ENCODE peak calls at places on chromosomes 1 and 21, in ten cellular contexts. One of them, this sample, is unnamed.

GRCh38 chr1:168499094-168500049 is 44.4 kb downstream of the XCL2 start:
- DNase-seq in IMR-90: peak; percentile 33
- DNase-seq in central memory CD4-positive, alpha-beta T cell: no peak
- DNase-seq in NCI-H460: no peak
- DNase-seq in Right ventricle myocardium superior: no peak
- DNase-seq in CD8-positive, alpha-beta memory T cell: no peak
- DNase-seq in KBM-7: no peak
- DNase-seq in GM23338: no peak
- DNase-seq in endothelial cell: no peak
- DNase-seq in testis: no peak
- DNase-seq in this sample: no peak

GRCh38 chr1:36696261-36696940 is 213.7 kb upstream of the CSF3R start:
- DNase-seq in IMR-90: no peak
- DNase-seq in central memory CD4-positive, alpha-beta T cell: no peak
- DNase-seq in NCI-H460: no peak
- DNase-seq in Right ventricle myocardium superior: no peak
- DNase-seq in CD8-positive, alpha-beta memory T cell: no peak
- DNase-seq in KBM-7: no peak
- DNase-seq in GM23338: no peak
- DNase-seq in endothelial cell: no peak
- DNase-seq in testis: no peak
- DNase-seq in this sample: peak; percentile 6

GRCh38 chr21:32406405-32406804 is 6.1 kb upstream of the EVA1C start:
- DNase-seq in IMR-90: no peak
- DNase-seq in central memory CD4-positive, alpha-beta T cell: no peak
- DNase-seq in NCI-H460: no peak
- DNase-seq in Right ventricle myocardium superior: no peak
- DNase-seq in CD8-positive, alpha-beta memory T cell: no peak
- DNase-seq in KBM-7: no peak
- DNase-seq in GM23338: no peak
- DNase-seq in endothelial cell: no peak
- DNase-seq in testis: no peak
- DNase-seq in this sample: no peak

GRCh38 chr1:31505884-31506497 is 70.3 kb upstream of the TINAGL1 start:
- DNase-seq in IMR-90: peak; percentile 84
- DNase-seq in central memory CD4-positive, alpha-beta T cell: no peak
- DNase-seq in NCI-H460: no peak
- DNase-seq in Right ventricle myocardium superior: no peak
- DNase-seq in CD8-positive, alpha-beta memory T cell: no peak
- DNase-seq in KBM-7: peak; percentile 93
- DNase-seq in GM23338: no peak
- DNase-seq in endothelial cell: no peak
- DNase-seq in testis: no peak
- DNase-seq in this sample: no peak

GRCh38 chr1:5348732-5349465 is 643.3 kb downstream of the NPHP4 start:
- DNase-seq in IMR-90: no peak
- DNase-seq in central memory CD4-positive, alpha-beta T cell: peak; percentile 26
- DNase-seq in NCI-H460: no peak
- DNase-seq in Right ventricle myocardium superior: no peak
- DNase-seq in CD8-positive, alpha-beta memory T cell: peak; percentile 41
- DNase-seq in KBM-7: no peak
- DNase-seq in GM23338: no peak
- DNase-seq in endothelial cell: no peak
- DNase-seq in testis: peak; percentile 15
- DNase-seq in this sample: no peak

GRCh38 chr1:201330541-201330940 is 46.9 kb downstream of the TNNT2 start:
- DNase-seq in IMR-90: no peak
- DNase-seq in central memory CD4-positive, alpha-beta T cell: no peak
- DNase-seq in NCI-H460: no peak
- DNase-seq in Right ventricle myocardium superior: no peak
- DNase-seq in CD8-positive, alpha-beta memory T cell: no peak
- DNase-seq in KBM-7: no peak
- DNase-seq in GM23338: no peak
- DNase-seq in endothelial cell: no peak
- DNase-seq in testis: no peak
- DNase-seq in this sample: no peak

GRCh38 chr1:170494369-170494768 is 37.6 kb upstream of the GORAB start:
- DNase-seq in IMR-90: peak; percentile 45
- DNase-seq in central memory CD4-positive, alpha-beta T cell: no peak
- DNase-seq in NCI-H460: no peak
- DNase-seq in Right ventricle myocardium superior: no peak
- DNase-seq in CD8-positive, alpha-beta memory T cell: no peak
- DNase-seq in KBM-7: peak; percentile 88
- DNase-seq in GM23338: peak; percentile 31
- DNase-seq in endothelial cell: peak; percentile 52
- DNase-seq in testis: peak; percentile 16
- DNase-seq in this sample: no peak

GRCh38 chr1:67126111-67126746 is 8.5 kb downstream of the C1orf141 start:
- DNase-seq in IMR-90: peak; percentile 13
- DNase-seq in central memory CD4-positive, alpha-beta T cell: no peak
- DNase-seq in NCI-H460: no peak
- DNase-seq in Right ventricle myocardium superior: no peak
- DNase-seq in CD8-positive, alpha-beta memory T cell: no peak
- DNase-seq in KBM-7: peak; percentile 26
- DNase-seq in GM23338: peak; percentile 22
- DNase-seq in endothelial cell: no peak
- DNase-seq in testis: no peak
- DNase-seq in this sample: no peak

GRCh38 chr1:26317612-26318337 is at the start of gene CD52:
- DNase-seq in IMR-90: no peak
- DNase-seq in central memory CD4-positive, alpha-beta T cell: peak; percentile 81
- DNase-seq in NCI-H460: no peak
- DNase-seq in Right ventricle myocardium superior: peak; percentile 27
- DNase-seq in CD8-positive, alpha-beta memory T cell: peak; percentile 67
- DNase-seq in KBM-7: peak; percentile 84
- DNase-seq in GM23338: peak; percentile 71
- DNase-seq in endothelial cell: no peak
- DNase-seq in testis: no peak
- DNase-seq in this sample: no peak

GRCh38 chr1:72341661-72342060 is 59.3 kb upstream of the NEGR1 start:
- DNase-seq in IMR-90: peak; percentile 11
- DNase-seq in central memory CD4-positive, alpha-beta T cell: no peak
- DNase-seq in NCI-H460: no peak
- DNase-seq in Right ventricle myocardium superior: no peak
- DNase-seq in CD8-positive, alpha-beta memory T cell: no peak
- DNase-seq in KBM-7: no peak
- DNase-seq in GM23338: no peak
- DNase-seq in endothelial cell: no peak
- DNase-seq in testis: no peak
- DNase-seq in this sample: no peak

GRCh38 chr1:86194491-86195034 is 38.0 kb upstream of the COL24A1 start:
- DNase-seq in IMR-90: no peak
- DNase-seq in central memory CD4-positive, alpha-beta T cell: no peak
- DNase-seq in NCI-H460: no peak
- DNase-seq in Right ventricle myocardium superior: no peak
- DNase-seq in CD8-positive, alpha-beta memory T cell: no peak
- DNase-seq in KBM-7: no peak
- DNase-seq in GM23338: no peak
- DNase-seq in endothelial cell: no peak
- DNase-seq in testis: no peak
- DNase-seq in this sample: no peak

GRCh38 chr1:20361805-20362381 is 71.2 kb downstream of the VWA5B1 start:
- DNase-seq in IMR-90: peak; percentile 37
- DNase-seq in central memory CD4-positive, alpha-beta T cell: no peak
- DNase-seq in NCI-H460: peak; percentile 15
- DNase-seq in Right ventricle myocardium superior: peak; percentile 73
- DNase-seq in CD8-positive, alpha-beta memory T cell: no peak
- DNase-seq in KBM-7: peak; percentile 32
- DNase-seq in GM23338: peak; percentile 84
- DNase-seq in endothelial cell: peak; percentile 89
- DNase-seq in testis: peak; percentile 89
- DNase-seq in this sample: peak; percentile 69

GRCh38 chr1:97820470-97821188 is 100.2 kb downstream of the DPYD start:
- DNase-seq in IMR-90: peak; percentile 58
- DNase-seq in central memory CD4-positive, alpha-beta T cell: peak; percentile 1
- DNase-seq in NCI-H460: peak; percentile 19
- DNase-seq in Right ventricle myocardium superior: no peak
- DNase-seq in CD8-positive, alpha-beta memory T cell: no peak
- DNase-seq in KBM-7: peak; percentile 40
- DNase-seq in GM23338: peak; percentile 40
- DNase-seq in endothelial cell: no peak
- DNase-seq in testis: no peak
- DNase-seq in this sample: no peak

GRCh38 chr1:222815367-222815765 is 527 bp downstream of the DISP1 start:
- DNase-seq in IMR-90: no peak
- DNase-seq in central memory CD4-positive, alpha-beta T cell: no peak
- DNase-seq in NCI-H460: peak; percentile 54
- DNase-seq in Right ventricle myocardium superior: no peak
- DNase-seq in CD8-positive, alpha-beta memory T cell: no peak
- DNase-seq in KBM-7: no peak
- DNase-seq in GM23338: no peak
- DNase-seq in endothelial cell: no peak
- DNase-seq in testis: peak; percentile 70
- DNase-seq in this sample: peak; percentile 50

GRCh38 chr1:93450331-93450730 is 2.4 kb downstream of the FNBP1L start:
- DNase-seq in IMR-90: no peak
- DNase-seq in central memory CD4-positive, alpha-beta T cell: no peak
- DNase-seq in NCI-H460: no peak
- DNase-seq in Right ventricle myocardium superior: no peak
- DNase-seq in CD8-positive, alpha-beta memory T cell: no peak
- DNase-seq in KBM-7: peak; percentile 55
- DNase-seq in GM23338: no peak
- DNase-seq in endothelial cell: no peak
- DNase-seq in testis: no peak
- DNase-seq in this sample: no peak